ENCODE peak calls at places on chromosome 22, in four cellular contexts. R is CD8-positive, alpha-beta T cell; Y is WTC11; F is kidney epithelial cell. T is an unnamed sample.

GRCh38 chr22:22812031-22812905 is 75.3 kb upstream of the IGLL5 start:
- DNase-seq in R (no peak), Y (no peak), F (no peak), T (no peak)

GRCh38 chr22:47600281-47600680 is 837.8 kb downstream of the TBC1D22A start:
- DNase-seq in R (no peak), Y (no peak), F (no peak), T (no peak)

GRCh38 chr22:23180301-23180892 is at the start of gene BCR:
- DNase-seq in R (peak), Y (peak), F (no peak), T (no peak)

GRCh38 chr22:21937041-21937820 is 15.4 kb downstream of the PPM1F start:
- DNase-seq in R (no peak), Y (no peak), F (no peak), T (no peak)

GRCh38 chr22:40567106-40567505 is 69.4 kb downstream of the MRTFA start:
- DNase-seq in R (no peak), Y (no peak), F (peak), T (no peak)

GRCh38 chr22:49372111-49372529 is 455.6 kb downstream of the BRD1 start:
- DNase-seq in R (no peak), Y (peak), F (no peak), T (no peak)

GRCh38 chr22:47089796-47090460 is 327.5 kb downstream of the TBC1D22A start:
- DNase-seq in R (no peak), Y (no peak), F (no peak), T (no peak)

GRCh38 chr22:50456466-50457234 is 18.2 kb downstream of the SBF1 start:
- DNase-seq in R (no peak), Y (peak), F (no peak), T (no peak)

GRCh38 chr22:39960791-39961746 is 872 bp downstream of the TMA7B start:
- DNase-seq in R (peak), Y (no peak), F (peak), T (no peak)

GRCh38 chr22:50314455-50315288 is 7.2 kb upstream of the PLXNB2 start:
- DNase-seq in R (peak), Y (no peak), F (no peak), T (no peak)

GRCh38 chr22:27580311-27580897 is 221.2 kb downstream of the MN1 start:
- DNase-seq in R (no peak), Y (no peak), F (no peak), T (no peak)

GRCh38 chr22:35021166-35021565 is 44.8 kb upstream of the ISX start:
- DNase-seq in R (no peak), Y (no peak), F (no peak), T (no peak)

GRCh38 chr22:39996732-39997131 is 2.0 kb downstream of the FAM83F start:
- DNase-seq in R (no peak), Y (no peak), F (no peak), T (no peak)

GRCh38 chr22:48257690-48258065 is 1495.2 kb downstream of the TBC1D22A start:
- DNase-seq in R (no peak), Y (no peak), F (no peak), T (peak)

GRCh38 chr22:23786261-23786710 is 480 bp upstream of the SMARCB1 start:
- DNase-seq in R (no peak), Y (no peak), F (no peak), T (no peak)

GRCh38 chr22:46754110-46754799 is 8.2 kb upstream of the TBC1D22A start:
- DNase-seq in R (no peak), Y (no peak), F (peak), T (peak)

GRCh38 chr22:19111140-19111539 is 11.1 kb downstream of the DGCR2 start:
- DNase-seq in R (no peak), Y (no peak), F (no peak), T (no peak)

GRCh38 chr22:19291218-19291579 is 320 bp downstream of the CLTCL1 start:
- DNase-seq in R (no peak), Y (peak), F (no peak), T (no peak)

GRCh38 chr22:39514373-39514973 is 5.9 kb upstream of the ATF4 start:
- DNase-seq in R (peak), Y (peak), F (no peak), T (peak)

GRCh38 chr22:26483439-26484359 is at the start of the genes HPS4 and SRRD:
- DNase-seq in R (peak), Y (peak), F (peak), T (peak)

GRCh38 chr22:38180841-38181452 is 683 bp downstream of the PLA2G6 start:
- DNase-seq in R (no peak), Y (no peak), F (no peak), T (no peak)

GRCh38 chr22:38325575-38325974 is 8.3 kb upstream of the CSNK1E start:
- DNase-seq in R (no peak), Y (peak), F (no peak), T (no peak)

GRCh38 chr22:27107824-27108223 is 450.4 kb downstream of the MIAT start:
- DNase-seq in R (no peak), Y (no peak), F (peak), T (peak)

DNA sequence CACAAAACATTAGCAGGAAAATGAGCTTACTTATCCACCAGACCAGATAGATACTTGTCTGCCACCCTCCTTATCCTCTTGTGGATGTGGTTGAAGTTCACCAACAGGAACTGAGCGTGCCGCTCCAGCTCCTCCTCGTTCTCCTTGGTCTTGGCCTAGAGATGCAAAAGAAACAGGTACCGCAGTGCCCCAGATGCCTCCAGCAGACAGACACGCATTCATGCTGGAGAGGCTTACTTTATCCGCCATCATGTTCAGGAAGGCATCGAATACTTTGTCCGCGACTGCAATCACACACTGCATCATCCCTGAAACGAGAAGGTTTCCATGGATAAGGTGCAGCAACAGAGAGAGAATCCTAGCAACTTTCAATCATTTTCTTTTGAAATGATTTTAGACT is 21.0 kb upstream of the SERPIND1 start:
- DNase-seq in R (no peak), Y (no peak), F (no peak), T (no peak)
- TF ChIP-seq CTCF in R (no peak), Y (no peak), F (no peak), T (no peak)

GRCh38 chr22:42365942-42366660 is 66.1 kb downstream of the NFAM1 start:
- DNase-seq in R (no peak), Y (no peak), F (no peak), T (no peak)
- TF ChIP-seq CTCF in R (no peak), Y (no peak), F (no peak), T (no peak)

GRCh38 chr22:30204015-30204741 is 42.4 kb downstream of the LIF start:
- DNase-seq in R (no peak), Y (no peak), F (no peak), T (no peak)
- TF ChIP-seq CTCF in R (no peak), Y (no peak), F (no peak), T (no peak)

GRCh38 chr22:32474635-32475427 is at the start of gene FBXO7:
- DNase-seq in R (peak), Y (peak), F (no peak), T (peak)
- TF ChIP-seq CTCF in R (peak), Y (no peak), F (peak), T (no peak)

DNA sequence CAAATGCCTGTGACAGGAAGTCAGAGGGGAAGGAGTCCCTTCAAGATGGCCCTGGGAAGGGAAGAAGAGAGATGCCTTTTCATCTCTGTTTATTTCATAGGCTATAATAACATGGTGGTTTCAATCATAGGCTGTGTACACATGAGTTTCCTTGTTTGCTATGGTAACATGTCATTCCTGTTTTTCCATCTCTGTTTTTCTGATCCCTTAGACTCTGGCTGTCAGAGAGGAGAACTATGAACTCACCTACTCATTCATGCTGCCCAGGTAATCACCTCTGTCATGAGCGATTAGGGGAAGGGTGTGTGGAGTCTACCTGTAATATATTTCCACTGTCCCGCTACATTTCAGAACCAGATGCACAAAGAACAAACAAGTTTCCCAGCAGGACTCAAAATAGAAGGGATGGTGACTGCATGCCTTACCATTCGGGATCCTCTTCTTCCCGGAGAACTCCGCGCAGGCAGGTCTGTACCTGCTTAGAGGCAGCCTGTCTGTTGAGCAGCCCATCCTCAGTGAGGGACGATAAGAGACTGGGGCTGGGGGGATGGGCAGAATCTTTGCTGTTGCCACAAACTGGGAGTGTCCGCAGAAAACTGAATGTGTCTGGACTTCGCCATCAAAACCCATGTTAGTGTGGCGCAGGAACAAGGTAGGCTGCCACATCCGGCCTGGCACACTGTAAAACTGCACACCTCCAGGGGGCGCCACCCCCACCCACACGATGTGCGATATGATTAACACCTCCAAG is 7.1 kb upstream of the PEX26 start:
- DNase-seq in R (no peak), Y (no peak), F (no peak), T (no peak)
- TF ChIP-seq CTCF in R (no peak), Y (peak), F (no peak), T (no peak)

DNA sequence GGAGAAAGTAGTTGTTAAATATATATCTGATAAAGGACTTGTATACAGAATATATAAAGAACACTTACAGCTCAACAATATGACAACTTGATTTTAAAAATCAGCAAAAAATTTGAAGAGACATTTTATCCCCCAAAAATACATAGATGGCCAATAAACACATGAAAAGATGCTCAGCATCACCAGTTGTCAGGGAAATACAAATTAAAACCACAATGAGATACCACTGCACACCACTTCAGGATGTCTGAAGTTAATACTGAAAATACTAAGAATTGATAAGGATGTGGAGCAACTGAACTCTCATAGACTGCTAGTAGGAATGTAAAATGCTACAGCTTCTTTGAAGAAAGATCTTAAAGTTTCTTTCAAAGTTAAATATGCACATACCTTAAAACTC is 49.2 kb downstream of the KREMEN1 start:
- DNase-seq in R (no peak), Y (no peak), F (no peak), T (no peak)
- TF ChIP-seq CTCF in R (no peak), Y (no peak), F (no peak), T (no peak)

GRCh38 chr22:45103756-45104155 is 60.0 kb upstream of the NUP50 start:
- DNase-seq in R (no peak), Y (peak), F (no peak), T (no peak)
- TF ChIP-seq CTCF in R (no peak), Y (no peak), F (no peak), T (no peak)

T was measured in omental fat pad.